ENCODE peak calls at places on chromosomes 13 and 19, in eight cellular contexts. R is activated effector memory CD4-positive, alpha-beta T cell treated with Interleukin-2 at 50 U/mL for 16 hours; B is HCEC 1CT; V is M059J; I is brain pericyte; W is GM04504; H is left cardiac atrium; E is HTR-8/SVneo. X is an unnamed sample.

GRCh38 chr13:36819811-36820140 is 754 bp downstream of the RFXAP start:
- DNase-seq in E (no peak), B (no peak), W (no peak), H (no peak), R (no peak), V (peak), I (no peak), X (peak)

GRCh38 chr13:87035538-87035937 is 635.6 kb upstream of the SLITRK5 start:
- DNase-seq in R (no peak), I (no peak), H (no peak), E (no peak), B (no peak), W (no peak), V (no peak), X (no peak)

GRCh38 chr19:5690955-5691204 is 785 bp downstream of the RPL36 start:
- DNase-seq in W (no peak), I (no peak), H (no peak), E (no peak), V (no peak), R (no peak), B (no peak), X (no peak)

GRCh38 chr19:18020212-18021067 is 12.5 kb downstream of the ARRDC2 start:
- DNase-seq in E (no peak), W (no peak), B (peak), V (peak), R (no peak), H (peak), I (no peak), X (no peak)

GRCh38 chr19:848457-848921 is 3.6 kb upstream of the ELANE start:
- DNase-seq in I (no peak), B (no peak), R (no peak), E (no peak), W (no peak), V (peak), H (peak), X (no peak)

GRCh38 chr19:47243364-47243775 is 12.4 kb upstream of the BBC3 start:
- DNase-seq in R (no peak), E (no peak), H (no peak), I (no peak), V (no peak), W (no peak), B (no peak), X (no peak)

GRCh38 chr13:28338202-28338601 is 156.7 kb downstream of the FLT1 start:
- DNase-seq in R (no peak), E (no peak), B (no peak), V (peak), W (no peak), I (no peak), H (no peak), X (no peak)

GRCh38 chr13:44758595-44759221 is 182.6 kb upstream of the TSC22D1 start:
- DNase-seq in H (no peak), V (peak), B (peak), W (peak), R (no peak), E (peak), I (no peak), X (no peak)

GRCh38 chr13:48078251-48078656 is 16.6 kb downstream of the MED4 start:
- DNase-seq in E (no peak), H (no peak), V (peak), W (no peak), I (no peak), R (no peak), B (peak), X (peak)

GRCh38 chr19:47417746-47418594 is 1.4 kb downstream of the MEIS3 start:
- DNase-seq in B (no peak), R (no peak), V (no peak), E (no peak), I (no peak), W (no peak), H (no peak), X (no peak)

GRCh38 chr13:95087746-95088305 is 213.4 kb downstream of the ABCC4 start:
- DNase-seq in V (peak), W (no peak), E (no peak), I (no peak), R (no peak), H (no peak), B (peak), X (no peak)

GRCh38 chr13:27913116-27913515 is 6.7 kb upstream of the PDX1 start:
- DNase-seq in I (no peak), E (no peak), W (no peak), H (no peak), B (no peak), R (no peak), V (no peak), X (no peak)

GRCh38 chr19:46907880-46908279 is 47.1 kb downstream of the ARHGAP35 start:
- DNase-seq in W (no peak), E (no peak), R (no peak), B (no peak), H (peak), I (no peak), V (no peak), X (no peak)

GRCh38 chr19:32748497-32748896 is 28.9 kb downstream of the TDRD12 start:
- DNase-seq in I (no peak), H (no peak), E (no peak), B (no peak), R (no peak), W (no peak), V (no peak), X (peak)

GRCh38 chr19:46480409-46480808 is 9.0 kb upstream of the PNMA8A start:
- DNase-seq in W (no peak), H (no peak), B (peak), R (no peak), V (no peak), I (no peak), E (no peak), X (no peak)

GRCh38 chr19:49602806-49603205 is 11.8 kb downstream of the PRR12 start:
- DNase-seq in V (no peak), B (no peak), R (no peak), I (no peak), W (no peak), E (no peak), H (no peak), X (no peak)

GRCh38 chr19:54136086-54136863 is 1.3 kb upstream of the CNOT3 start:
- DNase-seq in I (no peak), B (no peak), V (no peak), H (no peak), E (peak), W (no peak), R (no peak), X (no peak)

GRCh38 chr13:97139704-97140103 is 82.4 kb upstream of the MBNL2 start:
- DNase-seq in H (no peak), V (no peak), E (no peak), R (no peak), W (no peak), I (no peak), B (no peak), X (no peak)

GRCh38 chr13:26954981-26955380 is 194.4 kb upstream of the GPR12 start:
- DNase-seq in E (no peak), W (no peak), I (no peak), B (no peak), H (no peak), R (no peak), V (no peak), X (no peak)

GRCh38 chr19:18117692-18118378 is 20.3 kb downstream of the MAST3 start:
- DNase-seq in H (peak), V (peak), R (peak), I (no peak), W (peak), B (peak), E (peak), X (peak)

GRCh38 chr13:40981361-40981760 is 37.8 kb downstream of the ELF1 start:
- DNase-seq in R (no peak), H (no peak), E (no peak), B (no peak), V (no peak), I (no peak), W (no peak), X (no peak)

GRCh38 chr13:20206836-20207235 is 14.1 kb upstream of the GJB2 start:
- DNase-seq in B (no peak), V (no peak), I (no peak), H (no peak), R (no peak), E (no peak), W (no peak), X (no peak)

GRCh38 chr19:29287061-29287460 is 74.1 kb upstream of the UQCRFS1 start:
- DNase-seq in E (no peak), B (no peak), H (no peak), V (no peak), W (no peak), I (no peak), R (no peak), X (no peak)

GRCh38 chr13:113584870-113585671 is 518 bp downstream of the TFDP1 start:
- DNase-seq in I (no peak), E (no peak), H (no peak), B (no peak), W (no peak), R (no peak), V (peak), X (no peak)

GRCh38 chr13:31476266-31476665 is 263.1 kb upstream of the RXFP2 start:
- DNase-seq in V (peak), H (peak), B (peak), R (no peak), E (no peak), W (peak), I (no peak), X (no peak)

GRCh38 chr13:79392882-79393563 is 13.0 kb downstream of the RBM26 start:
- DNase-seq in I (no peak), E (no peak), B (peak), V (peak), H (no peak), R (no peak), W (no peak), X (peak)

GRCh38 chr13:59721889-59722579 is 441.7 kb downstream of the DIAPH3 start:
- DNase-seq in H (no peak), R (no peak), I (no peak), B (no peak), E (no peak), W (no peak), V (no peak), X (peak)

GRCh38 chr13:108525867-108526266 is 103.5 kb upstream of the MYO16 start:
- DNase-seq in B (no peak), I (no peak), E (no peak), R (no peak), H (no peak), W (no peak), V (no peak), X (no peak)

GRCh38 chr13:84377071-84377470 is 494.8 kb upstream of the SLITRK1 start:
- DNase-seq in V (no peak), H (no peak), W (no peak), E (no peak), I (no peak), R (no peak), B (no peak), X (no peak)

GRCh38 chr13:60001892-60002291 is 161.8 kb downstream of the DIAPH3 start:
- DNase-seq in H (no peak), R (no peak), V (no peak), I (no peak), W (no peak), E (no peak), B (peak), X (no peak)

GRCh38 chr13:85665286-85665685 is 133.9 kb downstream of the SLITRK6 start:
- DNase-seq in R (no peak), V (peak), I (no peak), H (no peak), B (no peak), W (no peak), E (no peak), X (peak)

GRCh38 chr13:39765801-39766463 is 110.5 kb downstream of the COG6 start:
- DNase-seq in E (no peak), R (no peak), V (peak), H (peak), W (no peak), B (peak), I (no peak), X (no peak)

GRCh38 chr19:28065026-28065425 is 1147.9 kb downstream of the UQCRFS1 start:
- DNase-seq in H (no peak), I (no peak), W (no peak), B (no peak), V (no peak), R (no peak), E (no peak), X (no peak)

GRCh38 chr13:79749985-79750551 is 269.1 kb downstream of the NDFIP2 start:
- DNase-seq in I (peak), E (peak), H (peak), W (peak), R (no peak), B (peak), V (peak), X (no peak)

GRCh38 chr13:34523401-34523800 is 418.7 kb upstream of the NBEA start:
- DNase-seq in R (no peak), V (peak), E (no peak), W (no peak), B (no peak), H (no peak), I (no peak), X (no peak)

GRCh38 chr19:55344444-55344843 is 4.8 kb downstream of the KMT5C start:
- DNase-seq in R (no peak), V (peak), I (no peak), B (no peak), H (no peak), E (no peak), W (no peak), X (no peak)

GRCh38 chr19:30453768-30454167 is 81.6 kb downstream of the ZNF536 start:
- DNase-seq in H (no peak), E (no peak), V (no peak), B (no peak), R (no peak), W (no peak), I (no peak), X (no peak)

X was measured in Jurkat, Clone E6-1.